ENCODE peak calls at places on chromosome 13, in eight cellular contexts. D is tibial nerve, J is heart left ventricle, O is thoracic aorta, Y is psoas muscle, A is lower lobe of right lung, X is neuronal stem cell, B is left ventricle myocardium inferior. W is an unnamed sample.

GRCh38 chr13:37561031-37561430 is 37.5 kb downstream of the POSTN start:
- DNase-seq in D (no peak), J (no peak), O (no peak), Y (no peak), A (no peak), X (no peak), B (no peak), W (no peak)

GRCh38 chr13:93146584-93147292 is 79.9 kb upstream of the GPC6 start:
- DNase-seq in D (no peak), J (no peak), O (no peak), Y (no peak), A (no peak), X (no peak), B (no peak), W (no peak)

GRCh38 chr13:35804901-35805300 is 326.3 kb downstream of the DCLK1 start:
- DNase-seq in D (no peak), J (no peak), O (no peak), Y (no peak), A (no peak), X (no peak), B (no peak), W (no peak)

GRCh38 chr13:25920931-25921330 is 130.9 kb downstream of the SHISA2 start:
- DNase-seq in D (no peak), J (no peak), O (no peak), Y (no peak), A (no peak), X (no peak), B (no peak), W (no peak)

GRCh38 chr13:78604782-78605611 is 1.6 kb upstream of the POU4F1 start:
- DNase-seq in D (no peak), J (no peak), O (no peak), Y (no peak), A (no peak), X (peak; percentile 31), B (no peak), W (no peak)

GRCh38 chr13:106263801-106264200 is 271.7 kb downstream of the EFNB2 start:
- DNase-seq in D (no peak), J (no peak), O (no peak), Y (no peak), A (no peak), X (no peak), B (no peak), W (no peak)

GRCh38 chr13:103931396-103931795 is 865.2 kb upstream of the SLC10A2 start:
- DNase-seq in D (no peak), J (no peak), O (no peak), Y (no peak), A (no peak), X (no peak), B (no peak), W (no peak)

GRCh38 chr13:82292334-82292733 is 1589.9 kb downstream of the SLITRK1 start:
- DNase-seq in D (no peak), J (no peak), O (no peak), Y (no peak), A (no peak), X (no peak), B (no peak), W (no peak)

GRCh38 chr13:37175996-37176395 is 70.5 kb upstream of the CSNK1A1L start:
- DNase-seq in D (no peak), J (no peak), O (no peak), Y (no peak), A (no peak), X (no peak), B (no peak), W (no peak)

GRCh38 chr13:21078501-21078900 is 17.1 kb upstream of the LATS2 start:
- DNase-seq in D (no peak), J (no peak), O (no peak), Y (no peak), A (no peak), X (no peak), B (no peak), W (no peak)

GRCh38 chr13:108352599-108352998 is 83.1 kb downstream of the TNFSF13B start:
- DNase-seq in D (no peak), J (no peak), O (no peak), Y (no peak), A (no peak), X (no peak), B (no peak), W (no peak)

GRCh38 chr13:27088619-27089018 is 83.0 kb downstream of the USP12 start:
- DNase-seq in D (no peak), J (no peak), O (no peak), Y (no peak), A (no peak), X (no peak), B (no peak), W (no peak)

GRCh38 chr13:113842336-113843062 is 21.4 kb downstream of the GAS6 start:
- DNase-seq in D (no peak), J (peak; percentile 7), O (no peak), Y (peak; percentile 45), A (peak; percentile 40), X (no peak), B (peak; percentile 14), W (peak; percentile 13)

GRCh38 chr13:38979891-38980627 is 10.6 kb downstream of the STOML3 start:
- DNase-seq in D (peak; percentile 22), J (peak; percentile 62), O (no peak), Y (peak; percentile 58), A (no peak), X (peak; percentile 83), B (peak; percentile 58), W (peak; percentile 19)

GRCh38 chr13:67148219-67148583 is 81.9 kb downstream of the PCDH9 start:
- DNase-seq in D (no peak), J (no peak), O (no peak), Y (no peak), A (no peak), X (no peak), B (no peak), W (no peak)

GRCh38 chr13:110113284-110113764 is 193.6 kb downstream of the COL4A1 start:
- DNase-seq in D (no peak), J (no peak), O (no peak), Y (peak; percentile 78), A (no peak), X (no peak), B (no peak), W (no peak)

GRCh38 chr13:75414036-75414827 is 67.7 kb downstream of the TBC1D4 start:
- DNase-seq in D (no peak), J (no peak), O (no peak), Y (no peak), A (no peak), X (no peak), B (no peak), W (no peak)
- H3K27ac ChIP-seq in D (no peak overlapping the region), J (no peak overlapping the region), O (no peak overlapping the region), Y (peak overlapping the region; percentile 87), A (no peak overlapping the region), X (no peak overlapping the region), B (peak overlapping the region; percentile 77), W (no peak overlapping the region)

DNA sequence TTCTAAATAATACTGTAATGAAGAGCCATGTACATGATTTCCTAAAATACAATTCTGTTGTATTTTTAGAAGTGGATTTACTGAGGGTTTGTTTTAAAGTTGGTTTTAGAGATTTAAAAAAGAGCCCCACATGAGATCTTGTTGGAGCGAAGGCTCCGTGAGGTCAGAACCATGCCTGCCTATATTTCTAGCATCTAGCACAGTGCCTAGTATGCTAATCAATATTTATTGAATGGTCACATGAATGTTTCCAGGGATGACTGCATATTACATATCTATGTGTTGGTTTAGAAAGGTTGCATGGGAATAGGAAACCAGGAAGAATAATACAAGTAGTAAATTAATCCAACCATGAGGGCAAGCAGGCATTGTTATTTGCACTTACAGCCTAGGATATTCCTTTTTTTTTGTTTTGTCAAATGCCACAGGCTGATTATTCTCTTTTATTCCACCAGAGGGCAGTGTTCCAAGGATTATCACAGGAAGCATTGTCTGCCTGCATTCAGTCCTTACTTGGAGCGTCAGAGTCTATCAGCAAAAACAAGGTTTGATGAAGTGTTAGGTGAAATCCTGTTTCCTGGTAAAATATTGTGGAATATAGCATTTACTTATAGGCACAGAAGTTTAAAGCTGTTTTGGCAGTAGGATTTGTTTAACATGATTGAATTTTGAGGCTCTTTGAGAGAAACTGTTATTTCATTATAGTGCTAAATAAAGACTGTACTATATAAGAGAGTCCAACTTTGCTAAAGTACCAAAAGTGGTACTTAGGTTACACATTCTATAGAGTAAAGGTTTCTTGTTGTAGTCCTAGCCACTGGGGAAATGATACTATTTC is 46.8 kb downstream of the COG3 start:
- DNase-seq in D (no peak), J (peak; percentile 13), O (no peak), Y (no peak), A (no peak), X (peak; percentile 69), B (no peak), W (no peak)
- H3K36me3 ChIP-seq in D (peaks cover 11% of the 10 kb centered on the region), J (peaks cover 27% of the 10 kb centered on the region), O (peaks cover 46% of the 10 kb centered on the region), Y (peaks cover 91% of the 10 kb centered on the region), A (peaks cover 90% of the 10 kb centered on the region), X (peaks cover 82% of the 10 kb centered on the region), B (peaks cover 86% of the 10 kb centered on the region), W (no peaks in the 10 kb centered on the region)

GRCh38 chr13:101417501-101417900 is 1.2 kb upstream of the NALCN start:
- DNase-seq in D (no peak), J (no peak), O (no peak), Y (no peak), A (no peak), X (no peak), B (no peak), W (no peak)
- H3K4me3 ChIP-seq in D (no peak overlapping the region), J (no peak overlapping the region), O (no peak overlapping the region), Y (no peak overlapping the region), A (no peak overlapping the region), X (no peak overlapping the region), B (no peak overlapping the region), W (no peak overlapping the region)

DNA sequence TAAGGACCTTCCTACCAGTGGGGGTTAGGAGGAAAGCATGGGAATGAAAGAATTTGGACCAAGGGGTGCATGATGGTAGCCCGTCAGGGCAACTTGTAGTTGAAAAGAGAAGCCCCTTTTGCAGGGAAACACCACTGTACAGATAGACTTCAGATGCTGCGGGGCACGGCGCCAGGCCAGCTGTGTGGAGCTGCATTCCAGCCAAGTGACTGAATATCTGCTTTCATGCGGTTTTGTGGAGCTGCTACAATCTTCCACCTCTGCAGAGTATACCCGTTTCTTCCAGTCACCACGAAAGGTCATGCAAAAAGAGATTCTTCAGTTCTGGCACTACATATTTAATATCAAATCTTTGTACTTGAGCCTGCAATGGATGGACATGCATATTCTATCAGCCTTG is 104.7 kb downstream of the RGCC start:
- DNase-seq in D (peak; percentile 59), J (peak; percentile 67), O (no peak), Y (peak; percentile 80), A (no peak), X (no peak), B (peak; percentile 82), W (peak; percentile 71)
- H3K27ac ChIP-seq in D (peak overlapping the region; percentile 62), J (no peak overlapping the region), O (no peak overlapping the region), Y (no peak overlapping the region), A (peak overlapping the region; percentile 66), X (no peak overlapping the region), B (peak overlapping the region; percentile 54), W (no peak overlapping the region)

GRCh38 chr13:112521073-112521685 is 66.8 kb downstream of the TUBGCP3 start:
- DNase-seq in D (no peak), J (no peak), O (no peak), Y (no peak), A (no peak), X (no peak), B (no peak), W (no peak)
- H3K36me3 ChIP-seq in D (no peaks in the 10 kb centered on the region), J (peaks cover 11% of the 10 kb centered on the region), O (peaks cover 36% of the 10 kb centered on the region), Y (peaks cover 98% of the 10 kb centered on the region), A (peaks cover 83% of the 10 kb centered on the region), X (peaks cover 93% of the 10 kb centered on the region), B (peaks cover 88% of the 10 kb centered on the region), W (no peaks in the 10 kb centered on the region)

DNA sequence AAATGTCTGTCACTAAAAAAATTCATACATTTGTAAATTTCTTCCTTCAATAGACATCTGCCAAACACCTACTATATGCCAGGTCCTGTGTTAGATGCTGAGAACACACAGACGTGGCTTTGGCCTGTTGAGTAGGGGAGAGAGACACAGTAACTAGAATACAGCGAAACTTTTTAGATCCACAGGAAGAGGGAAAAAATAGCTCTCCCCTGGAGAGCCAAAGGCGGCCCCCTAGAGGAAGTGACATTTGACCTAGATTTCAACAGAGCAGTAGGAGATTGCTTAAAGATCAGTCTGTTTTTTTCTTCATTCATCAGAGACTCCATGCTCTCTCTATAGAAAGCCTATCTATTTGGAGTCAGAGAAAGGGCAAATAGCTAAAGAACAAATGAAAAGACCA is 11.3 kb downstream of the LCP1 start:
- DNase-seq in D (no peak), J (no peak), O (no peak), Y (no peak), A (no peak), X (peak; percentile 17), B (no peak), W (no peak)
- H3K4me3 ChIP-seq in D (no peak overlapping the region), J (no peak overlapping the region), O (no peak overlapping the region), Y (no peak overlapping the region), A (no peak overlapping the region), X (no peak overlapping the region), B (no peak overlapping the region), W (no peak overlapping the region)